ENCODE peak calls at places on chromosome 20, in six cellular contexts. U is body of pancreas, R is A549, P is GM12892, A is right lobe of liver, Q is heart left ventricle. T is an unnamed sample.

GRCh38 chr20:5197847-5198650 is 71.2 kb downstream of the CDS2 start:
- DNase-seq in U (no peak), R (no peak), P (no peak), A (no peak), Q (peak), T (no peak)

GRCh38 chr20:52379723-52380336 is 188.3 kb upstream of the ZFP64 start:
- DNase-seq in U (peak), R (peak), P (peak), A (peak), Q (no peak), T (no peak)

GRCh38 chr20:53751394-53752368 is 158.0 kb upstream of the ZNF217 start:
- DNase-seq in U (no peak), R (no peak), P (no peak), A (no peak), Q (no peak), T (no peak)

GRCh38 chr20:4491643-4492042 is 230.1 kb upstream of the PRND start:
- DNase-seq in U (no peak), R (no peak), P (no peak), A (no peak), Q (no peak), T (no peak)

GRCh38 chr20:35307666-35308653 is 15.7 kb upstream of the FAM83C start:
- DNase-seq in U (peak), R (no peak), P (no peak), A (peak), Q (peak), T (no peak)

GRCh38 chr20:50992733-50993457 is 30.0 kb downstream of the KCNG1 start:
- DNase-seq in U (no peak), R (peak), P (no peak), A (no peak), Q (no peak), T (peak)

GRCh38 chr20:5835234-5835845 is 85.1 kb downstream of the SHLD1 start:
- DNase-seq in U (peak), R (peak), P (no peak), A (no peak), Q (peak), T (no peak)

GRCh38 chr20:61874421-61875068 is 191.1 kb downstream of the TAF4 start:
- DNase-seq in U (no peak), R (no peak), P (no peak), A (no peak), Q (peak), T (peak)

GRCh38 chr20:48260370-48260769 is 475.1 kb upstream of the SULF2 start:
- DNase-seq in U (no peak), R (no peak), P (no peak), A (no peak), Q (peak), T (no peak)

GRCh38 chr20:48889155-48889790 is 32.2 kb upstream of the ARFGEF2 start:
- DNase-seq in U (no peak), R (no peak), P (no peak), A (no peak), Q (no peak), T (no peak)

GRCh38 chr20:2672446-2672845 is 8.4 kb upstream of the IDH3B start:
- DNase-seq in U (no peak), R (no peak), P (no peak), A (no peak), Q (no peak), T (no peak)

GRCh38 chr20:51410586-51411325 is 131.8 kb downstream of the NFATC2 start:
- DNase-seq in U (no peak), R (no peak), P (no peak), A (no peak), Q (no peak), T (no peak)

GRCh38 chr20:8853805-8854338 is 215.0 kb upstream of the PLCB4 start:
- DNase-seq in U (peak), R (peak), P (no peak), A (no peak), Q (no peak), T (peak)

GRCh38 chr20:17709361-17710293 is 9.9 kb downstream of the BANF2 start:
- DNase-seq in U (no peak), R (no peak), P (no peak), A (no peak), Q (no peak), T (no peak)
- TF ChIP-seq POLR2A in U (no peak), R (no peak), P (no peak), A (no peak), Q (no peak), T (no peak)

GRCh38 chr20:1334370-1334731 is 5.4 kb upstream of the SDCBP2 start:
- DNase-seq in U (no peak), R (no peak), P (no peak), A (no peak), Q (no peak), T (no peak)

GRCh38 chr20:1332749-1333300 is 3.9 kb upstream of the SDCBP2 start:
- DNase-seq in U (no peak), R (no peak), P (no peak), A (no peak), Q (no peak), T (no peak)

GRCh38 chr20:1335961-1336698 is 7.2 kb upstream of the SDCBP2 start:
- DNase-seq in U (no peak), R (no peak), P (no peak), A (no peak), Q (no peak), T (no peak)

GRCh38 chr20:1333462-1334369 is 4.8 kb upstream of the SDCBP2 start:
- DNase-seq in U (no peak), R (no peak), P (no peak), A (no peak), Q (no peak), T (no peak)

GRCh38 chr20:1334761-1335160 is 5.8 kb upstream of the SDCBP2 start:
- DNase-seq in U (no peak), R (no peak), P (no peak), A (no peak), Q (no peak), T (peak)
- TF ChIP-seq POLR2A in U (no peak), R (no peak), P (no peak), A (no peak), Q (no peak), T (no peak)

GRCh38 chr20:44456611-44457010 is 19.1 kb upstream of the TTPAL start:
- DNase-seq in U (no peak), R (no peak), P (no peak), A (no peak), Q (no peak), T (no peak)
- TF ChIP-seq POLR2A in U (no peak), R (no peak), P (no peak), A (no peak), Q (no peak), T (no peak)

GRCh38 chr20:58008413-58008812 is 220.0 kb downstream of the ANKRD60 start:
- DNase-seq in U (no peak), R (no peak), P (no peak), A (no peak), Q (no peak), T (no peak)
- TF ChIP-seq POLR2A in U (no peak), R (no peak), P (no peak), A (no peak), Q (no peak), T (no peak)

DNA sequence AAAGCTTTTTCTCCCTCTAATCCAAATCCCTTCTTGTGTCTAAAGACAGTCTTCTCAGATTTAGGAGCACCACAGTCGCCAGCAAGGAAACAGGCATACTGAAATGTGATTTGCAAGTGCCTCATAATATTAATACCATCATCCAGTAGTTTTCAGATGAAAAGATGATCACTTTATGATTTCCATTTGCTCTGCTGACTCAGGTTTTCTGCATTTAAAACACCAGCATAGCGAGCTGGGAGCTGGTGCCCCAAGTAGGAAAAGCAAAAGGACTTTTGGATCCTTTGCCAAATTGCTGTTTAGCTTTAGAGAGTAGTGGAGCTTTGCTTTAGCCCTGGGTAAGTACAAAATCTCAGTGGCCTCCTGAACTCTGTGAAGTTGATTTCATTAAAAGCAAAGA is 78.6 kb downstream of the JAG1 start:
- DNase-seq in U (no peak), R (no peak), P (no peak), A (no peak), Q (no peak), T (no peak)
- TF ChIP-seq POLR2A in U (no peak), R (no peak), P (no peak), A (no peak), Q (no peak), T (no peak)

DNA sequence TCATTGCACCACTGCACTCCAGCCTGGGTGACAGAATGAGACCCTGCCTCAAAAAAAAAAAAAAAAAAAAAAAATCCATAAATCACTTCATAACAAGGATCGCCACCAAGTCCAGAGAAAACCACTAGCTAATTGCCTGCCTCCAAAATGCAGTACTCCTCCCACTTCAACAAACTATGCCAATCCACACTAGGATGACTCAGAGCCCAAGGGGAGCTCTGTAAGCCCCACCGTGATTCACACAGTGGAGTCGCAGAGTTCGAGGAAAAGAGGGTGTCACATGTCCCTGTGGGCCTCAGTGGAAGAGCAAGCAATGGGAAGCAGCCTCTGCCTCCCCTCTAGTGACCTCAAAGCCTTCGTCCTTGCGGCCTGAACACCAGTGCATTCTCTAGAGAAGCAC is 9.1 kb downstream of the SNHG17 start:
- DNase-seq in U (no peak), R (peak), P (no peak), A (no peak), Q (no peak), T (no peak)
- TF ChIP-seq POLR2A in U (no peak), R (no peak), P (no peak), A (no peak), Q (no peak), T (no peak)

T was measured in erythroblast.